ENCODE peak calls at places on chromosome 14, in nine cellular contexts. M is IMR-90, V is PC-3, O is HepG2, U is neuronal stem cell, C is neural progenitor cell, R is endothelial cell of umbilical vein, N is GM12878, J is GM23248. B is an unnamed sample.

GRCh38 chr14:65352964-65353530 is 59.5 kb upstream of the FUT8 start:
- DNase-seq in R (peak), N (no peak), U (no peak), J (peak), V (peak), M (no peak), O (no peak), C (no peak), B (peak)

GRCh38 chr14:33736979-33737378 is 213.9 kb downstream of the EGLN3 start:
- DNase-seq in R (no peak), O (no peak), V (no peak), J (no peak), M (no peak), C (no peak), N (no peak), U (no peak), B (no peak)

GRCh38 chr14:58243790-58244555 is 670 bp upstream of the PSMA3 start:
- DNase-seq in O (peak), J (peak), R (peak), N (no peak), M (no peak), U (no peak), C (peak), V (peak), B (peak)

GRCh38 chr14:99327050-99327449 is 55.1 kb upstream of the BCL11B start:
- DNase-seq in O (no peak), R (no peak), U (no peak), C (no peak), M (no peak), V (no peak), N (no peak), J (no peak), B (no peak)

GRCh38 chr14:99564903-99565259 is 39.1 kb downstream of the CCDC85C start:
- DNase-seq in O (no peak), R (no peak), M (no peak), C (no peak), N (no peak), U (no peak), V (no peak), J (no peak), B (no peak)

GRCh38 chr14:100011568-100012325 is 53.5 kb upstream of the EVL start:
- DNase-seq in J (no peak), M (peak), N (no peak), O (no peak), R (no peak), U (no peak), C (no peak), V (no peak), B (no peak)

GRCh38 chr14:21025374-21026151 is 702 bp upstream of the NDRG2 start:
- DNase-seq in N (no peak), O (no peak), C (peak), M (no peak), V (no peak), U (peak), R (no peak), J (no peak), B (no peak)

GRCh38 chr14:101078892-101079221 is 175.3 kb upstream of the RTL1 start:
- DNase-seq in V (no peak), R (no peak), N (no peak), J (no peak), U (no peak), O (no peak), C (no peak), M (no peak), B (no peak)

GRCh38 chr14:105088812-105089745 is 23.8 kb upstream of the GPR132 start:
- DNase-seq in C (no peak), N (no peak), R (no peak), U (no peak), V (no peak), O (no peak), J (peak), M (peak), B (no peak)

GRCh38 chr14:35808076-35808657 is 928 bp downstream of the RALGAPA1 start:
- DNase-seq in N (no peak), R (peak), M (no peak), J (peak), C (peak), O (no peak), V (peak), U (peak), B (peak)

GRCh38 chr14:60090864-60091519 is 731 bp upstream of the PCNX4 start:
- DNase-seq in N (no peak), O (no peak), C (peak), J (peak), U (no peak), M (peak), V (peak), R (peak), B (peak)

GRCh38 chr14:20247651-20248246 is 8.7 kb downstream of the OR11H4 start:
- DNase-seq in V (peak), J (no peak), O (peak), M (no peak), C (no peak), N (no peak), R (no peak), U (no peak), B (peak)

GRCh38 chr14:48670939-48671338 is 915.2 kb downstream of the RPS29 start:
- DNase-seq in M (no peak), J (no peak), R (no peak), O (no peak), N (no peak), C (no peak), V (no peak), U (no peak), B (no peak)

GRCh38 chr14:92759300-92759678 is 10.9 kb upstream of the LGMN start:
- DNase-seq in J (peak), R (peak), U (no peak), C (peak), N (no peak), V (peak), O (no peak), M (peak), B (peak)

GRCh38 chr14:65637780-65638179 is 225.2 kb downstream of the FUT8 start:
- DNase-seq in O (no peak), J (peak), U (no peak), N (peak), V (no peak), C (no peak), R (no peak), M (peak), B (no peak)

GRCh38 chr14:88630565-88630964 is 67.7 kb downstream of the ZC3H14 start:
- DNase-seq in R (peak), C (no peak), O (no peak), U (no peak), J (peak), M (peak), V (no peak), N (peak), B (no peak)

GRCh38 chr14:75267141-75267601 is 11.5 kb upstream of the FOS start:
- DNase-seq in V (no peak), J (peak), U (no peak), R (peak), O (no peak), M (peak), N (no peak), C (no peak), B (no peak)

GRCh38 chr14:61341275-61342210 is 20.2 kb downstream of the PRKCH start:
- DNase-seq in J (no peak), M (no peak), C (no peak), O (no peak), V (no peak), U (no peak), N (no peak), R (no peak), B (no peak)

GRCh38 chr14:96698846-96699543 is 98.2 kb upstream of the VRK1 start:
- DNase-seq in M (no peak), J (no peak), O (no peak), R (no peak), N (peak), V (no peak), C (no peak), U (no peak), B (no peak)

GRCh38 chr14:75771614-75772013 is 110.6 kb downstream of the TTLL5 start:
- DNase-seq in V (no peak), N (no peak), C (no peak), R (no peak), M (no peak), U (no peak), O (no peak), J (no peak), B (no peak)

GRCh38 chr14:102805454-102805891 is 28.2 kb downstream of the TRAF3 start:
- DNase-seq in J (peak), N (no peak), R (no peak), C (no peak), O (no peak), V (peak), U (no peak), M (peak), B (peak)

GRCh38 chr14:50333010-50333409 is 20.9 kb downstream of the DMAC2L start:
- DNase-seq in N (no peak), M (peak), U (no peak), V (peak), C (no peak), O (no peak), R (peak), J (peak), B (no peak)

GRCh38 chr14:20801726-20802125 is 918 bp downstream of the RNASE1 start:
- DNase-seq in N (no peak), O (no peak), V (no peak), C (no peak), U (no peak), J (no peak), M (no peak), R (peak), B (no peak)

GRCh38 chr14:30808576-30808975 is 65.8 kb upstream of the COCH start:
- DNase-seq in C (no peak), U (no peak), O (no peak), R (no peak), M (no peak), V (peak), N (no peak), J (peak), B (no peak)

GRCh38 chr14:67371247-67372148 is 11.4 kb downstream of the EIF2S1 start:
- DNase-seq in J (no peak), U (no peak), R (peak), V (no peak), N (no peak), O (no peak), M (no peak), C (no peak), B (no peak)

GRCh38 chr14:61132894-61133293 is 148.2 kb downstream of the TMEM30B start:
- DNase-seq in N (no peak), M (no peak), R (no peak), C (no peak), V (no peak), J (no peak), U (no peak), O (no peak), B (no peak)

GRCh38 chr14:105475269-105475915 is 771 bp downstream of the CRIP2 start:
- DNase-seq in J (peak), V (peak), U (no peak), R (peak), N (no peak), C (peak), M (peak), O (no peak), B (no peak)

GRCh38 chr14:36275741-36276140 is 44.7 kb downstream of the MBIP start:
- DNase-seq in O (no peak), U (no peak), M (no peak), J (no peak), R (no peak), V (no peak), N (no peak), C (peak), B (no peak)

GRCh38 chr14:92731622-92732021 is 16.8 kb downstream of the LGMN start:
- DNase-seq in C (no peak), J (no peak), R (no peak), O (no peak), N (no peak), V (no peak), M (no peak), U (no peak), B (no peak)

GRCh38 chr14:33402604-33403003 is 463.9 kb downstream of the NPAS3 start:
- DNase-seq in N (no peak), U (no peak), V (no peak), C (no peak), R (no peak), M (no peak), O (no peak), J (no peak), B (no peak)

GRCh38 chr14:100237735-100238418 is 1.1 kb upstream of the YY1 start:
- DNase-seq in U (peak), R (peak), J (peak), V (peak), C (peak), M (peak), N (no peak), O (peak), B (peak)

GRCh38 chr14:61620130-61620946 is 75.0 kb upstream of the HIF1A start:
- DNase-seq in J (peak), U (no peak), V (peak), O (peak), N (peak), M (peak), C (no peak), R (peak), B (no peak)

GRCh38 chr14:61444215-61444768 is 122.9 kb downstream of the PRKCH start:
- DNase-seq in U (no peak), C (no peak), M (no peak), N (no peak), O (no peak), R (no peak), V (no peak), J (no peak), B (no peak)

GRCh38 chr14:75689012-75689411 is 28.0 kb downstream of the TTLL5 start:
- DNase-seq in N (no peak), C (no peak), J (peak), V (no peak), O (no peak), M (peak), R (no peak), U (no peak), B (no peak)

GRCh38 chr14:29529418-29529817 is 398.2 kb downstream of the PRKD1 start:
- DNase-seq in V (peak), J (peak), O (peak), M (peak), N (no peak), R (peak), C (peak), U (no peak), B (no peak)

GRCh38 chr14:29898470-29898869 is 29.2 kb downstream of the PRKD1 start:
- DNase-seq in O (no peak), V (no peak), R (no peak), M (no peak), U (no peak), J (no peak), C (no peak), N (no peak), B (no peak)

GRCh38 chr14:100872241-100872640 is 31.3 kb downstream of the RTL1 start:
- DNase-seq in V (no peak), O (no peak), R (no peak), N (no peak), C (no peak), J (peak), M (peak), U (no peak), B (no peak)

GRCh38 chr14:74645735-74646134 is 33.7 kb upstream of the LTBP2 start:
- DNase-seq in C (no peak), U (no peak), J (no peak), V (no peak), N (no peak), M (no peak), R (no peak), O (no peak), B (no peak)

GRCh38 chr14:100592461-100592871 is 5.2 kb upstream of the BEGAIN start:
- DNase-seq in M (no peak), U (no peak), O (no peak), N (no peak), V (no peak), R (no peak), J (no peak), C (no peak), B (no peak)

GRCh38 chr14:64705406-64706118 is 1.3 kb downstream of the PLEKHG3 start:
- DNase-seq in M (no peak), V (no peak), J (peak), U (no peak), O (no peak), R (no peak), N (no peak), C (peak), B (no peak)

DNA sequence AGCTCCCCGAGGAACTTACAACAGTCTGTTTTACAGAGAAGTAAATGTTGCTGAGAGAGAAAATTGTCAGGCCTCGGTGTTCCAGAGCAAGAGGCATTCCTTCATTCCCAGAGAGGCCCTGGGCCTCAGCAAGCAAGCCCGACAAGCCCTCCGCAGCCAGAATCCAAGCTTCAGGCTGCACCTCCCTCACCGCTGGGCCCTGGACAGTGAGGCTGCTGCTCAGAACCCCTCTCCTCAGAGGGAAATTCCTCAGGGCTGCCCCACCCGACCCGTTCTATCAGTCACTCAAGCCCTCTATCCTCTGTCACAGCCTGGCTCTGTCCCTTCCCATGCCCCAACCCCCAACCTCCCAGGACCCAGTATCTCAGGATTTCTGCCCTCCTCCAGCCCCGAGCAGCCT is 56.3 kb downstream of the ZFP36L1 start:
- DNase-seq in R (no peak), U (no peak), O (no peak), V (no peak), N (no peak), C (peak), M (no peak), J (peak), B (no peak)
- H3K27ac ChIP-seq in R (no peak), U (no peak), O (no peak), V (no peak), N (no peak), C (no peak), M (peak), J (no peak), B (no peak)

GRCh38 chr14:91586451-91586850 is 76.3 kb upstream of the PPP4R3A start:
- DNase-seq in C (no peak), V (no peak), M (no peak), J (peak), R (no peak), O (no peak), N (no peak), U (no peak), B (no peak)
- H2AFZ ChIP-seq in C (no peak), V (no peak), M (no peak), J (peak), R (no peak), O (no peak), N (no peak), U (no peak), B (no peak)

DNA sequence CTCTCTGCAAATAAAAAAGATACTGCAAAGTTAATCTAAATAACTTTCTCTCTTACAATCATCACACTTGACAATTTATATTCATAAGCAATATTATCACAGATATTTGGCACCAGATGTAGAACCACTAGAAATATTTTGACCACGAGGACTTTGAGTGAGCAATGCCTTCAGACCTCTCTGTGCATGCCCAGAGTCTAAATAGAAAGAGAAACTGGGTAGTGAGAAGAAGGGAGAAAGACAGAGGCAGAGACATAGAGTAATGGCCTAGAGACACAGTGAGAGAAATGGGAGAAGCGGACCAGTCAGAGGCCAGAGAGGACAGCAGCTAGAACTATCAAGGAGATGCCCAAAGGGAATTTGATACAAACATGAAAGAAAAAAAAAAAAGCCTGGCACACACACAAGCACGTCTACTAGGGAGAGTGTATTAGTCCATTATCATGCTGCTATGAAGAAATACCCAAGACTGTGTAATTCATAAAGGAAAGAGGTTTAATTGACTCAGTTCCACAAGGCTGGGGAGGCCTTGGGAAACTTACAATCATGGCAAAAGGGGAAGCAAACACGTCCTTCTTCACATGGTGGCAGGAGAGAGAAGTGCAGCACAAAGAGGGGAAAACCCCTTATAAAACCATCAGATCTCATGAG is 41.1 kb downstream of the BMP4 start:
- DNase-seq in V (no peak), C (no peak), M (no peak), R (no peak), J (no peak), U (no peak), N (no peak), O (no peak), B (no peak)
- H3K9ac ChIP-seq in V (no peak), C (no peak), M (no peak), R (no peak), J (no peak), U (no peak), N (no peak), O (no peak), B (no peak)

GRCh38 chr14:37566811-37567371 is 28.2 kb downstream of the FOXA1 start:
- DNase-seq in N (no peak), C (no peak), M (no peak), U (no peak), O (no peak), J (no peak), V (peak), R (peak), B (no peak)
- H3K27ac ChIP-seq in N (no peak), C (peak), M (no peak), U (no peak), O (no peak), J (no peak), V (peak), R (no peak), B (no peak)

GRCh38 chr14:78674820-78675219 is 504.6 kb downstream of the NRXN3 start:
- DNase-seq in O (no peak), R (no peak), M (no peak), U (no peak), J (no peak), C (no peak), N (no peak), V (no peak), B (no peak)

DNA sequence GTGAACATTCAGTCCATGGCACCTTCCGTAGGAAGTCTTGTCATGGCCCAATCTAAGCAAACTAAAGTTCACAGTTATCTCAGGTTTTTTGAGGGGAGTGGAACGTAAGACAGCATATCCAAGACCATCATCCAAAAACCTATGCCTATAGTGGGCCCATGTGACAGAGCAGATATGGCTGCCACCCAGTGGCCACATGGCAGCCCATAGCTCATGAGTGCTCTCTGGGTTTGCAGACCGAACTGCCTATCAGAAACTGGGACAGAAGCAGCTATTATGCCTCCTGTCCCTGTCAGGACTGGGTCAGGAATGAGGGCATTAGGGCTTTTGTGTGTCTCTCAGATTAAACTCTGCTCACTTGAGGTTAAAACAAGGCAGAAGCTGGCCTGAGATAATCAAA is 503.7 kb downstream of the NRXN3 start:
- DNase-seq in N (no peak), M (no peak), U (no peak), O (no peak), R (no peak), J (no peak), V (no peak), C (peak), B (no peak)
- H2AFZ ChIP-seq in N (no peak), M (no peak), U (no peak), O (no peak), R (no peak), J (no peak), V (no peak), C (no peak), B (no peak)

DNA sequence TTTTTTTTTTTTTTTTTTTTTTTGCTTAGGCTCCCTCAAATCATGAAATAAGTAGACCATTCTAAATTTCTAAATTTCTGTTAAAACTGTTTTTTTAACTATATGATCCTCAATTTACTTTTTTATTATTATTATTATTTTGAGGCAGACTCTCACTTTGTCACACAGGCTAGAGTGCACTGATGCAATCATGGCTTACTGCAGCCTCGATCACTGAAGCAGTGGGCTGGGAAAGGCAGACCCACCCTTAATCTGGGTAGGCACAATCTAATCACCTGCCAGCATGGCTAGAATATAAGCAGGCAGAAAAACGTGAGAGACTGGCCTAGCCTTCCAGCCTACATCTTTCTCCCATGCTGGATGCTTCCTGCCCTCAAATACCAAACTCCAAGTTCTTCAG is 2.4 kb downstream of the ERO1A start:
- DNase-seq in J (no peak), C (no peak), M (no peak), V (no peak), N (no peak), U (no peak), R (no peak), O (no peak), B (no peak)
- H3K9ac ChIP-seq in J (peak), C (no peak), M (no peak), V (no peak), N (peak), U (no peak), R (no peak), O (peak), B (no peak)